ENCODE peak calls at places on chromosome 21, in ten cellular contexts. G is HFFc6; F is GM10248; X is pancreas; V is CD8-positive, alpha-beta T cell; Z is neural crest cell; M is cardiac fibroblast; U is A549; H is suprapubic skin; Y is right atrium auricular region. K is an unnamed sample.

GRCh38 chr21:45435405-45435981 is 30.5 kb downstream of the COL18A1 start:
- DNase-seq in G (no peak), F (no peak), X (no peak), V (no peak), Z (no peak), M (no peak), U (no peak), H (no peak), Y (no peak), K (no peak)

GRCh38 chr21:28605138-28605537 is 387.5 kb downstream of the LTN1 start:
- DNase-seq in G (no peak), F (peak), X (no peak), V (no peak), Z (no peak), M (no peak), U (no peak), H (no peak), Y (no peak), K (no peak)

GRCh38 chr21:45302082-45303061 is 14.7 kb upstream of the POFUT2 start:
- DNase-seq in G (no peak), F (no peak), X (no peak), V (peak), Z (no peak), M (peak), U (no peak), H (peak), Y (peak), K (peak)

GRCh38 chr21:45209685-45210284 is 77.9 kb downstream of the POFUT2 start:
- DNase-seq in G (no peak), F (peak), X (no peak), V (no peak), Z (no peak), M (no peak), U (no peak), H (no peak), Y (no peak), K (no peak)

GRCh38 chr21:46001821-46002681 is 20.5 kb downstream of the COL6A1 start:
- DNase-seq in G (no peak), F (no peak), X (no peak), V (no peak), Z (no peak), M (no peak), U (no peak), H (no peak), Y (peak), K (no peak)

GRCh38 chr21:45885597-45885929 is 96.0 kb upstream of the COL6A1 start:
- DNase-seq in G (no peak), F (no peak), X (no peak), V (no peak), Z (no peak), M (no peak), U (no peak), H (no peak), Y (no peak), K (no peak)

GRCh38 chr21:45329261-45330074 is 41.8 kb upstream of the POFUT2 start:
- DNase-seq in G (no peak), F (no peak), X (peak), V (no peak), Z (no peak), M (no peak), U (peak), H (peak), Y (no peak), K (no peak)

GRCh38 chr21:26116456-26117011 is 54.0 kb downstream of the APP start:
- DNase-seq in G (peak), F (no peak), X (peak), V (no peak), Z (no peak), M (peak), U (no peak), H (no peak), Y (no peak), K (no peak)

GRCh38 chr21:16071082-16071481 is 341.3 kb downstream of the USP25 start:
- DNase-seq in G (peak), F (no peak), X (no peak), V (no peak), Z (no peak), M (no peak), U (no peak), H (no peak), Y (no peak), K (peak)

GRCh38 chr21:29365636-29366305 is 67.0 kb downstream of the BACH1 start:
- DNase-seq in G (no peak), F (no peak), X (no peak), V (no peak), Z (no peak), M (no peak), U (no peak), H (no peak), Y (no peak), K (no peak)

GRCh38 chr21:46226920-46227599 is 1.5 kb downstream of the LSS start:
- DNase-seq in G (peak), F (peak), X (no peak), V (no peak), Z (no peak), M (peak), U (no peak), H (peak), Y (no peak), K (peak)

GRCh38 chr21:38478782-38479181 is 19.5 kb downstream of the ERG start:
- DNase-seq in G (peak), F (no peak), X (no peak), V (no peak), Z (no peak), M (peak), U (no peak), H (no peak), Y (no peak), K (no peak)

GRCh38 chr21:45644041-45644906 is 749 bp downstream of the PCBP3 start:
- DNase-seq in G (no peak), F (no peak), X (no peak), V (no peak), Z (no peak), M (peak), U (no peak), H (no peak), Y (no peak), K (no peak)

GRCh38 chr21:26842300-26842699 is 2.9 kb downstream of the ADAMTS1 start:
- DNase-seq in G (peak), F (no peak), X (no peak), V (no peak), Z (no peak), M (peak), U (no peak), H (no peak), Y (no peak), K (no peak)

GRCh38 chr21:45800339-45801080 is 157.0 kb downstream of the PCBP3 start:
- DNase-seq in G (no peak), F (no peak), X (no peak), V (no peak), Z (no peak), M (no peak), U (no peak), H (no peak), Y (no peak), K (no peak)

GRCh38 chr21:42164064-42164789 is 54.7 kb upstream of the ABCG1 start:
- DNase-seq in G (no peak), F (peak), X (peak), V (peak), Z (peak), M (peak), U (no peak), H (no peak), Y (no peak), K (peak)
- TF ChIP-seq CTCF in G (peak), F (peak), X (peak), V (peak), Z (peak), M (peak), U (peak), H (peak), Y (peak), K (peak)

GRCh38 chr21:23016617-23017016 is 2018.4 kb downstream of the NCAM2 start:
- DNase-seq in G (no peak), F (no peak), X (no peak), V (no peak), Z (peak), M (no peak), U (no peak), H (no peak), Y (no peak), K (no peak)
- TF ChIP-seq CTCF in G (peak), F (no peak), X (no peak), V (no peak), Z (peak), M (no peak), U (no peak), H (no peak), Y (no peak), K (no peak)

DNA sequence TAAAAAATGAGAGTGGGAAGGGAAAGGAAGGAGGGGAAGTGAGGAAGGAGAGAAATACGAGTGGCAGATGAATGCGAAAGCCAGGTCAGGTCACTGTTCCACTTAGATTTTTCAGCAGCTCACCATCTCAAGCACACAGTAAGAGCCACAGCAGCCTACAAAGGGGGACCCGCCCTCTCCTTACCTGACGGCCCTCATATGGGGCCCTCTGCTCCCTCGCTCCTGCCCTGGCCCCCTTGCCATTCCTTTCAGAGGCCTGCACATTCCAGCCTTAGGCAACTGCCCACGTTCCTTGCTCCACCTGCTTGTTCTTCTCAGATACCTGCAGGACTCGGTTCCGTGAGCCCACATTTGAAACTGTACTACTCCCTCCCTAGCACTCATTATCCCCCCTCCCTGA is 22.0 kb downstream of the VPS26C start:
- DNase-seq in G (no peak), F (no peak), X (no peak), V (no peak), Z (no peak), M (no peak), U (no peak), H (no peak), Y (no peak), K (no peak)
- TF ChIP-seq CTCF in G (no peak), F (no peak), X (no peak), V (no peak), Z (no peak), M (no peak), U (no peak), H (no peak), Y (no peak), K (no peak)

GRCh38 chr21:24050233-24050632 is 1557.0 kb downstream of the MRPL39 start:
- DNase-seq in G (no peak), F (no peak), X (no peak), V (no peak), Z (no peak), M (no peak), U (no peak), H (no peak), Y (no peak), K (no peak)
- TF ChIP-seq CTCF in G (no peak), F (no peak), X (no peak), V (no peak), Z (no peak), M (no peak), U (no peak), H (no peak), Y (no peak), K (no peak)

GRCh38 chr21:42652527-42653491 is 612 bp upstream of the PDE9A start:
- DNase-seq in G (no peak), F (no peak), X (peak), V (no peak), Z (peak), M (peak), U (peak), H (no peak), Y (peak), K (peak)
- TF ChIP-seq CTCF in G (peak), F (no peak), X (peak), V (no peak), Z (peak), M (peak), U (peak), H (peak), Y (peak), K (peak)

GRCh38 chr21:43717967-43718871 is 710 bp upstream of the PDXK start:
- DNase-seq in G (no peak), F (no peak), X (no peak), V (no peak), Z (no peak), M (no peak), U (no peak), H (no peak), Y (no peak), K (no peak)
- TF ChIP-seq CTCF in G (no peak), F (no peak), X (no peak), V (no peak), Z (no peak), M (no peak), U (no peak), H (no peak), Y (no peak), K (no peak)

DNA sequence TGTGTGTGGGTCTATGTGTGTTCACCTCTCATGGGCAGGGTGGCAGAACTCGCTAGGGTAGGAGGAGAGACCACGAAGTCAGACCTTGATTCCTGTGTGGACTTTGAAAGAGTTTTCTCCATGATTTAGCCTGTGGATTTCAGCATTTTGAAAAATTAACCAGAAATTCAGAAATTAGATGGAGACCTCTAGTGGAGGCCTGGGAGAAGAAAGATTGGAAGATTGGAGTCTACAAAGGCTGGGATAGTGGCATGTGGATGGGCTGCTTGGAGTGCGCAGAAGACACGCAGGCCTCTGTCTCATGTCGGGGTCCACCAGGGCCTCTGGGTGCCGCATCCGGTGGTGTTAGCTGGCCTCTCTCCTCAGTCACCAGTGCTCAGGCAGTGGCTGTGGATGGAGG is 18.9 kb upstream of the IGSF5 start:
- DNase-seq in G (no peak), F (no peak), X (no peak), V (no peak), Z (no peak), M (no peak), U (no peak), H (no peak), Y (no peak), K (no peak)
- TF ChIP-seq CTCF in G (peak), F (no peak), X (no peak), V (no peak), Z (peak), M (no peak), U (peak), H (no peak), Y (no peak), K (no peak)

K was measured in upper lobe of left lung.